ENCODE peak calls at places on chromosomes 7 and 10, in nine cellular contexts. B, C, P, O, I, M, L, H and A are unnamed samples. For H3K4me1, the result is how much of the 10 kb centered on the place peaks cover.

GRCh38 chr10:102802920-102803534 is 34.2 kb downstream of the CYP17A1 start:
- DNase-seq in L (no peak), B (no peak), O (peak), H (no peak), M (peak), P (peak), I (no peak), C (no peak), A (no peak)

GRCh38 chr10:27759483-27760281 is 14.1 kb upstream of the MKX start:
- DNase-seq in O (peak), P (no peak), B (no peak), C (no peak), H (no peak), M (no peak), I (no peak), L (no peak), A (no peak)

GRCh38 chr7:100489824-100490223 is 6.1 kb downstream of the NYAP1 start:
- DNase-seq in L (no peak), M (peak), H (peak), C (no peak), P (peak), O (peak), I (no peak), B (peak), A (peak)

GRCh38 chr10:104862-105565 is 30.2 kb upstream of the ZMYND11 start:
- DNase-seq in C (no peak), M (no peak), L (no peak), B (no peak), O (no peak), I (no peak), H (no peak), P (no peak), A (no peak)

GRCh38 chr10:73806176-73806950 is 5.0 kb downstream of the NDST2 start:
- DNase-seq in L (peak), M (no peak), O (no peak), I (no peak), B (no peak), C (no peak), P (no peak), H (no peak), A (no peak)

GRCh38 chr10:73586583-73586984 is 4.6 kb downstream of the USP54 start:
- DNase-seq in H (no peak), I (no peak), L (no peak), M (peak), C (no peak), B (peak), P (peak), O (peak), A (no peak)

GRCh38 chr10:70680899-70681730 is 8.8 kb downstream of the ADAMTS14 start:
- DNase-seq in P (no peak), H (no peak), B (peak), I (no peak), M (peak), C (no peak), O (no peak), L (no peak), A (no peak)

GRCh38 chr7:43877968-43878864 is 8.9 kb upstream of the MRPS24 start:
- DNase-seq in P (no peak), H (no peak), L (no peak), M (no peak), I (no peak), O (no peak), C (no peak), B (no peak), A (no peak)

GRCh38 chr10:11687357-11687771 is 54.8 kb upstream of the ECHDC3 start:
- DNase-seq in C (no peak), L (no peak), P (no peak), I (no peak), M (peak), O (no peak), H (no peak), B (no peak), A (no peak)

GRCh38 chr10:117950408-117950807 is 96.3 kb downstream of the RAB11FIP2 start:
- DNase-seq in P (no peak), L (no peak), O (no peak), I (no peak), C (no peak), B (no peak), H (no peak), M (no peak), A (no peak)

GRCh38 chr10:116408716-116409115 is 18.9 kb upstream of the PNLIPRP3 start:
- DNase-seq in C (no peak), M (no peak), B (no peak), I (no peak), O (no peak), H (no peak), P (no peak), L (no peak), A (no peak)

GRCh38 chr10:112539340-112539739 is 92.3 kb downstream of the VTI1A start:
- DNase-seq in O (no peak), I (no peak), M (no peak), P (no peak), B (no peak), C (no peak), H (no peak), L (no peak), A (no peak)

GRCh38 chr7:78296036-78296435 is 497.5 kb downstream of the PHTF2 start:
- DNase-seq in P (no peak), B (no peak), M (peak), H (no peak), C (no peak), L (no peak), I (no peak), O (peak), A (no peak)

GRCh38 chr10:25933653-25934608 is at the start of gene MYO3A:
- DNase-seq in M (no peak), C (no peak), O (no peak), B (peak), H (peak), P (peak), I (no peak), L (no peak), A (no peak)

GRCh38 chr7:44735403-44736165 is 13.1 kb upstream of the ZMIZ2 start:
- DNase-seq in C (peak), L (no peak), H (no peak), M (peak), P (peak), B (no peak), O (peak), I (no peak), A (no peak)

GRCh38 chr10:126160971-126161630 is 227.2 kb downstream of the ADAM12 start:
- DNase-seq in I (no peak), C (no peak), B (no peak), M (no peak), L (no peak), P (peak), H (no peak), O (no peak), A (no peak)

GRCh38 chr10:68185085-68185484 is 46.8 kb downstream of the ATOH7 start:
- DNase-seq in H (no peak), P (no peak), L (no peak), M (no peak), O (no peak), I (no peak), C (no peak), B (no peak), A (no peak)

GRCh38 chr10:93742633-93743349 is 14.9 kb upstream of the LGI1 start:
- DNase-seq in B (no peak), H (no peak), C (no peak), M (no peak), P (peak), I (no peak), O (no peak), L (no peak), A (no peak)

GRCh38 chr10:3452234-3452633 is 279.7 kb upstream of the PITRM1 start:
- DNase-seq in M (peak), L (no peak), C (no peak), B (no peak), O (peak), H (no peak), P (peak), I (no peak), A (no peak)

GRCh38 chr7:76155938-76156337 is 45.8 kb upstream of the SRRM3 start:
- DNase-seq in L (peak), B (no peak), H (no peak), M (peak), I (no peak), O (peak), P (peak), C (no peak), A (peak)

GRCh38 chr7:84729284-84729683 is 457.6 kb downstream of the SEMA3D start:
- DNase-seq in L (no peak), B (no peak), H (no peak), O (peak), I (no peak), C (no peak), P (peak), M (peak), A (no peak)

GRCh38 chr7:140269004-140269638 is 92.3 kb upstream of the KDM7A start:
- DNase-seq in H (no peak), O (no peak), M (no peak), I (no peak), B (no peak), P (no peak), C (no peak), L (no peak), A (no peak)
- H3K4me1 ChIP-seq in H (under half), O (under half), M (under half), I (under half), B (under half), P (under half), C (under half), L (under half), A (under half)

GRCh38 chr10:46075869-46076268 is 29.8 kb upstream of the MSMB start:
- DNase-seq in C (no peak), M (no peak), H (no peak), L (no peak), P (no peak), I (no peak), O (no peak), B (no peak), A (no peak)
- H3K4me1 ChIP-seq in C (under half), M (under half), H (under half), L (under half), P (under half), I (under half), O (under half), B (under half), A (under half)

GRCh38 chr10:124007773-124008145 is 85.6 kb downstream of the CHST15 start:
- DNase-seq in M (no peak), L (no peak), P (no peak), C (no peak), H (no peak), B (no peak), I (no peak), O (no peak), A (no peak)
- H3K4me1 ChIP-seq in M (under half), L (under half), P (under half), C (under half), H (under half), B (under half), I (under half), O (under half), A (under half)

DNA sequence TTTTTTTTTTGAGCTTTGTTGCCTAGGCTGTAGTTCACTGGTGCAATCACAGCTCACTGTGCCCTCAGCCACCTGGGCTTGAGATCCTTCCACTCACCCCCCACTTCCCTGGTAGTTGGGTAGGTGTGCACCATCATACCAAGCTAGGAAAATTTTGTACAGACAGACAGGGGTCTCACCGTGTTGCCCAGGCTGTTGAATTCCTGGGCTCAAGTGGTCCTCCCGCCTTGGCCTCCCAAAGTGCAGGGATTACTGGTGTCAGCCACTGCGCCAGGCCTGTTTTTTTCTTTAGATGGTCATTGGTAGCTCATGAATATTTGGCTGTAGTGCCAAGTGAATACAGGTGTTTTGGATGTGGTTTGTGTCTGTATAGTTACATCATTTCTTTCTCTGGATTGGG is 7.5 kb downstream of the COMTD1 start:
- DNase-seq in L (no peak), I (no peak), B (no peak), O (no peak), C (no peak), M (no peak), H (no peak), P (no peak), A (no peak)
- H3K4me1 ChIP-seq in L (half or more), I (under half), B (under half), O (half or more), C (under half), M (under half), H (under half), P (under half), A (under half)

DNA sequence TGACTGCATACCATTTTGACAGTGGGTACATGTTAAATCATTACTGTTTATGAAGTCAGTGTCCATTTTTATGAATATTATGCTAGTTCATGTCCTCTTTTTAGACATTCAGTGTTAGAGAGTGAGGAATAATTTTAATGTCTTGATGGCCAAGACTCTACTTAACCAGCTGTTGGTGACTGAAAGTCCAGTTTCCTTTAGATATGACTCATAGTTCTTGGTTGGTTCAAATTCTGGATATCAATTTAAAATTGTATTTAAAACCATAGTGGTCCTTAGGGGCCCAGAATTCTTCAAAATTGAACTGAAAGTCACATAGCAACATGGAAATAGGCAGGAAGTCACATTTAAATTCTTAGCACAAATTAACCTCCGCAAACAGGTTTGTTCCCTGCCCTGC is 196.5 kb upstream of the PRPS1L1 start:
- DNase-seq in L (no peak), P (no peak), B (no peak), I (no peak), C (no peak), O (no peak), M (no peak), H (no peak), A (no peak)
- H3K4me1 ChIP-seq in L (under half), P (under half), B (under half), I (under half), C (under half), O (under half), M (under half), H (under half), A (under half)

GRCh38 chr10:14617125-14617524 is 157.6 kb downstream of the FAM107B start:
- DNase-seq in H (no peak), M (no peak), L (no peak), P (no peak), C (no peak), I (no peak), B (no peak), O (no peak), A (no peak)
- H3K4me1 ChIP-seq in H (under half), M (under half), L (under half), P (under half), C (under half), I (under half), B (under half), O (under half), A (under half)